ENCODE peak calls at places on chromosome 12, in five cellular contexts. One of them, this sample, is unnamed.

GRCh38 chr12:28089363-28089762 is 100.9 kb upstream of the CCDC91 start:
- DNase-seq in astrocyte: peak; percentile 36
- DNase-seq in lower lobe of right lung: no peak
- DNase-seq in Calu3: no peak
- DNase-seq in T follicular helper cell: no peak
- DNase-seq in this sample: peak; percentile 25

GRCh38 chr12:88247241-88247643 is 105.1 kb downstream of the TMTC3 start:
- DNase-seq in astrocyte: peak; percentile 92
- DNase-seq in lower lobe of right lung: no peak
- DNase-seq in Calu3: no peak
- DNase-seq in T follicular helper cell: no peak
- DNase-seq in this sample: peak; percentile 24

GRCh38 chr12:117189725-117190209 is 503 bp downstream of the FBXO21 start:
- DNase-seq in astrocyte: peak; percentile 12
- DNase-seq in lower lobe of right lung: peak; percentile 57
- DNase-seq in Calu3: peak; percentile 46
- DNase-seq in T follicular helper cell: peak; percentile 14
- DNase-seq in this sample: peak; percentile 46

GRCh38 chr12:16564675-16565074 is 41.3 kb downstream of the LMO3 start:
- DNase-seq in astrocyte: no peak
- DNase-seq in lower lobe of right lung: no peak
- DNase-seq in Calu3: no peak
- DNase-seq in T follicular helper cell: no peak
- DNase-seq in this sample: no peak

GRCh38 chr12:100187857-100188519 is 12.6 kb upstream of the ACTR6 start:
- DNase-seq in astrocyte: no peak
- DNase-seq in lower lobe of right lung: no peak
- DNase-seq in Calu3: no peak
- DNase-seq in T follicular helper cell: no peak
- DNase-seq in this sample: no peak

GRCh38 chr12:55036326-55036725 is 16.6 kb downstream of the NEUROD4 start:
- DNase-seq in astrocyte: no peak
- DNase-seq in lower lobe of right lung: no peak
- DNase-seq in Calu3: no peak
- DNase-seq in T follicular helper cell: no peak
- DNase-seq in this sample: no peak

GRCh38 chr12:38956337-38956736 is 50.9 kb upstream of the CPNE8 start:
- DNase-seq in astrocyte: peak; percentile 82
- DNase-seq in lower lobe of right lung: no peak
- DNase-seq in Calu3: no peak
- DNase-seq in T follicular helper cell: no peak
- DNase-seq in this sample: no peak

GRCh38 chr12:125152463-125152862 is 87.2 kb downstream of the AACS start:
- DNase-seq in astrocyte: no peak
- DNase-seq in lower lobe of right lung: no peak
- DNase-seq in Calu3: no peak
- DNase-seq in T follicular helper cell: no peak
- DNase-seq in this sample: no peak

This sample was measured in dermis blood vessel endothelial cell.